ENCODE peak calls at places on chromosomes 6 and 20, in five cellular contexts. R is IMR-90, T is tibial nerve, S is heart right ventricle, K is fibroblast of lung. Z is an unnamed sample. For H3K4me1, the result is how much of the 10 kb centered on the place peaks cover.

GRCh38 chr6:38116248-38116647 is 296.7 kb downstream of the ZFAND3 start:
- DNase-seq in R (no peak), T (no peak), S (no peak), K (no peak), Z (no peak)

GRCh38 chr20:32966881-32967781 is 37.1 kb downstream of the SUN5 start:
- DNase-seq in R (no peak), T (no peak), S (no peak), K (no peak), Z (no peak)

GRCh38 chr6:30781697-30782424 is 37.5 kb upstream of the IER3 start:
- DNase-seq in R (peak), T (peak), S (peak), K (peak), Z (peak)

GRCh38 chr20:9955646-9956045 is 79.1 kb upstream of the ANKEF1 start:
- DNase-seq in R (no peak), T (no peak), S (no peak), K (no peak), Z (no peak)

GRCh38 chr6:62284725-62285124 is 1.3 kb downstream of the KHDRBS2 start:
- DNase-seq in R (no peak), T (no peak), S (no peak), K (no peak), Z (no peak)

GRCh38 chr6:151494235-151494950 is 576 bp downstream of the CCDC170 start:
- DNase-seq in R (peak), T (peak), S (peak), K (peak), Z (no peak)

GRCh38 chr6:97195117-97195516 is 87.9 kb downstream of the MMS22L start:
- DNase-seq in R (peak), T (no peak), S (peak), K (peak), Z (no peak)

GRCh38 chr20:46022411-46023147 is 6.4 kb upstream of the SLC12A5 start:
- DNase-seq in R (peak), T (no peak), S (peak), K (no peak), Z (no peak)

GRCh38 chr20:38256966-38257365 is 3.6 kb downstream of the KIAA1755 start:
- DNase-seq in R (no peak), T (no peak), S (no peak), K (no peak), Z (no peak)

GRCh38 chr6:100622907-100623692 is 158.4 kb upstream of the SIM1 start:
- DNase-seq in R (peak), T (no peak), S (no peak), K (peak), Z (no peak)

GRCh38 chr6:69421986-69422385 is 374.8 kb downstream of the LMBRD1 start:
- DNase-seq in R (no peak), T (no peak), S (no peak), K (no peak), Z (no peak)

GRCh38 chr20:50366270-50367103 is 143.7 kb upstream of the PTPN1 start:
- DNase-seq in R (peak), T (peak), S (peak), K (peak), Z (no peak)

GRCh38 chr6:113447088-113447831 is 409.9 kb upstream of the MARCKS start:
- DNase-seq in R (peak), T (peak), S (no peak), K (peak), Z (no peak)

GRCh38 chr6:13586936-13587542 is 12.6 kb downstream of the SIRT5 start:
- DNase-seq in R (peak), T (no peak), S (no peak), K (no peak), Z (no peak)

GRCh38 chr6:72661408-72661807 is 39.5 kb downstream of the KCNQ5 start:
- DNase-seq in R (no peak), T (no peak), S (no peak), K (no peak), Z (no peak)

GRCh38 chr20:62367136-62367482 is at the start of gene LAMA5:
- DNase-seq in R (no peak), T (no peak), S (no peak), K (no peak), Z (no peak)

GRCh38 chr6:165092881-165093595 is 216.4 kb downstream of the C6orf118 start:
- DNase-seq in R (no peak), T (no peak), S (no peak), K (no peak), Z (no peak)

GRCh38 chr6:165308926-165309731 is at the start of gene C6orf118:
- DNase-seq in R (peak), T (no peak), S (peak), K (peak), Z (no peak)

GRCh38 chr20:39986231-39986904 is 702.7 kb downstream of the MAFB start:
- DNase-seq in R (peak), T (peak), S (peak), K (peak), Z (peak)

GRCh38 chr6:54085526-54085925 is 25.7 kb upstream of the MLIP start:
- DNase-seq in R (peak), T (no peak), S (peak), K (peak), Z (peak)

GRCh38 chr6:25833136-25833535 is 1.3 kb upstream of the SLC17A1 start:
- DNase-seq in R (no peak), T (no peak), S (no peak), K (no peak), Z (no peak)

GRCh38 chr6:16684195-16684689 is 77.0 kb downstream of the ATXN1 start:
- DNase-seq in R (no peak), T (no peak), S (no peak), K (peak), Z (no peak)

GRCh38 chr20:11814276-11814675 is 103.4 kb upstream of the BTBD3 start:
- DNase-seq in R (peak), T (no peak), S (no peak), K (peak), Z (no peak)

GRCh38 chr20:38202153-38202981 is 37.3 kb upstream of the TGM2 start:
- DNase-seq in R (no peak), T (no peak), S (no peak), K (no peak), Z (no peak)

GRCh38 chr6:21653902-21654301 is 60.4 kb downstream of the SOX4 start:
- DNase-seq in R (no peak), T (no peak), S (no peak), K (no peak), Z (no peak)

GRCh38 chr6:137402143-137402542 is 92.1 kb downstream of the OLIG3 start:
- DNase-seq in R (no peak), T (no peak), S (no peak), K (no peak), Z (no peak)

DNA sequence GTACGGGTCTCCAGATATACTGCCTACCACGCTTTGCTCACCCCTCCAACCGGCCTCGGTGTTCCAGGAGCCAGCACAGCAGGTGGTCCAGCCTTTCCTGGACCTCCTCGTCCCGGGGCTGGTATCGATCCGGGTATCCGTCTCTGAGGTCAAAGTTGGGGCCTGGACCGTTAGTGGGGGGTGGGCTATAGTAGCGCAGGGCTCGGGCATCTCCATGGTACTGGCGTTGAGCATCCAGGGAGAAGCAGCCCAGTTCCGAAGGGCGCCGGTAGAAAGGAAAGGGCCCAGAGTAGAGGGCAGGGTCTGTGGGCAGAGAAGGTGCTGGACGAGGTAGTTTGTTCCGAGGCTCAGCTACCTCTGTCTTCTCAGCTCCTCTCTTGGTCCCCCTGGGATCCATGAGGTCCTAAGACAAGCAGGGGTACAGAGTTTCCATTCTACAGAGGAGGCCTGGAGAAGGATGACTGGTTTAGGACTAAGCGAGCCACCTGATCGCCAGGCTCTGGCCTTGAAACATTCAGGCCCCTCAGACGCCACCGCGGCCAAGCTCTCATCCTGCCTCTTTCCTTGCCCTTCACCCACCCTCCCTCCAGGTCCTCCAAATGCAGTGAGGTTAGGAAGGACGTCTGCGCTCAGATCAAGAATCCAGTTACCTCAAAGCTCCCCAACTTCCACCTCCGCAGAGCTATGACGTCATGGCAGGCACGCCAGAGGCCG is 502 bp downstream of the DXO start:
- DNase-seq in R (no peak), T (no peak), S (no peak), K (no peak), Z (no peak)
- H3K4me3 ChIP-seq in R (peak), T (peak), S (peak), K (peak), Z (peak)

GRCh38 chr6:136015531-136015930 is 164.0 kb downstream of the PDE7B start:
- DNase-seq in R (peak), T (no peak), S (no peak), K (peak), Z (no peak)

GRCh38 chr6:136014454-136015421 is 163.2 kb downstream of the PDE7B start:
- DNase-seq in R (peak), T (no peak), S (peak), K (peak), Z (no peak)

GRCh38 chr6:136020691-136021090 is 169.2 kb downstream of the PDE7B start:
- DNase-seq in R (no peak), T (no peak), S (no peak), K (no peak), Z (no peak)

GRCh38 chr6:136012948-136013347 is 161.4 kb downstream of the PDE7B start:
- DNase-seq in R (peak), T (no peak), S (no peak), K (no peak), Z (no peak)

DNA sequence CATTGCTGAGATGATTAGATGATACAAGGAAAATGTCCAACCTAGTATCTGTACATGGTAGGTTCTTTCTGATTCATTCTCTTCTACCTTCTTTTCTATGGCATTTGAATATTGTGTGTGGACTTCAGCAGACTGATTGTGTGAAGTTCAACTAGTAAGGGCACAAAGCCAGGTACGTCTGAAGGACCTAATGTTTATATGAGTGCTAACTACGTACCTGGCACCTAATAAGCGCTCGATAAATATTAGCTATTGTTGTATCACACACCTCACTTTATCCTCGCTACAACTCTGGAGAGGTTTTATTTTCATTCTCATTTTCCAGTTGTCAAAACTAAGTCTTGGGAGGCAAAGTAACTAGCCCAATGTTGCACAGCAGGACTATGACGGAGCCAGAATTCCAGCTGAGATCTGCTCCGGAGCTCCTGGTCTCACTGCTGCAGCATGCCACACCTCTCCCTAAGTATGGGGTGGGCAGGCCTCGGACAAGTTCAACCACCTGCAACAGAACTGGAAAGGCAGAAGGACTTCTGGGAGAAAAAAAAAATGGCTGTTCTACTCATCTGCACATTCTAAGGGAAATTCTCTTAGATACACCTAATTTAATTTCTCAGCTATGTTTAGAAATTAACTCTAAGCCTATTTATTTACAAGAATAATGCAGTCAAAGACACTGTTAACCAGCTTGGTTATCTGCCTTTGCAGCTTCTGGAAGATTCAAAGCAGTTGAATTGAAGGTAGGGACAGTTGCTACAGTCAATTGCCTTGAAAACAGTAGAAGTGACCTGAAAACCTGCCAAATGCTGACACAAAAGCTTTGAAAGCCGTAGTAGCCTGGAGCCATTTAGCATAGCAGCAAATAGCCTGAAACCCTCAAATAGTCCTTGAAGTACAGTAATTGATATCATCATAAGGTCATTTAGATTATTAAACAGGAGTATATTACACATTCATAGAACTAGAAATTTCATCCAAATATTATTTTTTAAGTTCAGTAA is 165.0 kb downstream of the PDE7B start:
- DNase-seq in R (no peak), T (no peak), S (no peak), K (no peak), Z (no peak)
- H3K27ac ChIP-seq in R (peak), T (no peak), S (no peak), K (peak), Z (no peak)

DNA sequence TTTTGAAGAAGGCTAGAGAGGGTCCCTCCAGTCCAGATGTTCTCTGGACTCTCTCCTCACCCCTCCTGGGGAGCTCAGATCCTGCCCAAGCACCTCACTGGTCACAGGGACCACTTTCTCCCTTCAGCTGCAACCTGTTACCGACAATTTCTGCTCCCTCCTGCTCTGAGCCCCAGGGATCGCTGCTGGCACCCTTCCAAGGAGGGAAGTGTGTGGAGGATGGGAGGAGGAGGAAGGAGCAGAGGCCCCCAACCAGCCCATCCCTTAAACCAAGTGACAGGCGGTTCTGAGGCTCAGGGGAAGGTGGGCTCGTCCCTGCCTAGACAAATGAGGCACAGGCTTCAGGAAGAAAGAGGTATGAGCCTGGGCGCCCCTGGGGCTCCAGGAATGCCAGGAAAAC is 13.9 kb downstream of the PMEPA1 start:
- DNase-seq in R (no peak), T (no peak), S (no peak), K (no peak), Z (no peak)
- H3K4me1 ChIP-seq in R (under half), T (under half), S (under half), K (under half), Z (under half)

GRCh38 chr6:7165736-7166296 is 58.1 kb downstream of the RREB1 start:
- DNase-seq in R (no peak), T (no peak), S (no peak), K (no peak), Z (no peak)
- H3K4me3 ChIP-seq in R (no peak), T (no peak), S (no peak), K (no peak), Z (no peak)

DNA sequence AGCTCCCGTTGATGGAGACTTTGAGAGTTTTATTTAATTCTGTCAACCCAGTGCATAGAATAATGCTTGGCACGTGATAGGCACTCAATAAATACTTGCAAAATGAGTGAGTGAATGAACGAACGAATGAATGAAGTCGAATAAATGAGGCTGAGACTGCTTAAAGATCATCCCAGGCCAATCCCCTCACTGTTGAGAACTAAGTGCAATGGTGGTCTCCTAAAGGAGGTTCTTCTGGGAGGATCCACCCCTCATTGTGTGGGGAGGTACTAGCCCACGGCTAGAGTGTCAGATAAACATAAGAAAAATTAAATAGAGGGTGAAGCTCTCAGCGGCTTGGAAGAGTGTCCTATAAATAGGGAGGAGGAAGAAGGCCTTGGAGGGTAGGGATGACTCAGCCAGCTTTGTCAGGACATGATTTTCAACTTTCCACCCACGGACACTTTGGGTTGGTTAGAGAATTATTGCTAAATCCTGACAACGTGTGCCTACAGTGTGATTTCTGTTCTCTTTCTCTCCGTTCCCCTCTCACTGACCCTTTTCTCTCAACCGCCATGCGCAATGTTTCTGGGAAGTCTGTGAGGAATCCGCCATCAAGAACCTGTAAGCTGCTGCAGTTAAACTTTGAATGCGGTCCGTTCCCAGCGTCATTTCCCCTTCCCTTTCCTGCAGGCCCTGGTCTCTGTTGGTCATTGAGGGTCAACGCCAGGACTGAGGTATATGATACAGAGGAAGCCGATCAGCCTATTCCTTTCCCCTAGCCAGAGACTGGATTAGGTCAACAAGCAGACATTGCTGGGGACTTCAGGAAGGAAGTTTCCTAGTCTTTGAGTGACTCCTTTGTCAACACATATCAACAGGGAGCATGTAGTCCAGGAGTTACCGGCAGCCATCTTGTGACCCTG is 179.2 kb upstream of the JARID2 start:
- DNase-seq in R (peak), T (peak), S (peak), K (peak), Z (peak)
- H3K27ac ChIP-seq in R (peak), T (peak), S (peak), K (no peak), Z (no peak)

GRCh38 chr6:11634110-11634509 is 96.6 kb downstream of the TMEM170B start:
- DNase-seq in R (no peak), T (no peak), S (no peak), K (no peak), Z (no peak)
- H3K4me1 ChIP-seq in R (under half), T (under half), S (under half), K (under half), Z (under half)

DNA sequence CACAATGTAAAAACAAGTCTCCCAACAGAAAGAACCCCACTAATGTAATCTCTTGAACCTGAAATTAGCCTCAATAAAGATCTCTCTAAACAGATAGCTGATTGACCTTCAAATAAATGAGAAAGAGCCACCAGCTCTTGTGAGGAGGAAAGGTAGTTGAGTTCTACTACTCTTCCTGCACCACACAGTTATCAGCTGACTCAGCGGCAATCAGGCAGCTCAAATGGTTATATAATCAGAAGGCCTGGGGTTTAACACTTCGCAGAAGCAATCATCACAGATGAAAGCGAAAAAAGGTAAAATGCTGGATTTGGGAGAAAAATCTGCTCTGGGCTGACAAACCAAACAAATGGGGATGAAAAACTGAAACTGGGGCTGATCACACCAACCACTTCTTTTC is 91.8 kb downstream of the CHD6 start:
- DNase-seq in R (no peak), T (no peak), S (no peak), K (no peak), Z (no peak)
- H3K4me3 ChIP-seq in R (no peak), T (no peak), S (no peak), K (no peak), Z (no peak)

GRCh38 chr6:56682580-56682979 is 39.9 kb upstream of the DST start:
- DNase-seq in R (no peak), T (no peak), S (no peak), K (no peak), Z (no peak)
- H3K27ac ChIP-seq in R (no peak), T (peak), S (peak), K (no peak), Z (peak)

GRCh38 chr6:52594216-52594615 is 17.4 kb upstream of the TRAM2 start:
- DNase-seq in R (no peak), T (no peak), S (no peak), K (no peak), Z (no peak)

GRCh38 chr6:52590634-52590985 is 13.8 kb upstream of the TRAM2 start:
- DNase-seq in R (peak), T (no peak), S (no peak), K (peak), Z (no peak)

GRCh38 chr6:52595000-52595795 is 18.3 kb upstream of the TRAM2 start:
- DNase-seq in R (peak), T (peak), S (peak), K (peak), Z (peak)

GRCh38 chr6:52588710-52589091 is 11.8 kb upstream of the TRAM2 start:
- DNase-seq in R (no peak), T (no peak), S (no peak), K (no peak), Z (no peak)

DNA sequence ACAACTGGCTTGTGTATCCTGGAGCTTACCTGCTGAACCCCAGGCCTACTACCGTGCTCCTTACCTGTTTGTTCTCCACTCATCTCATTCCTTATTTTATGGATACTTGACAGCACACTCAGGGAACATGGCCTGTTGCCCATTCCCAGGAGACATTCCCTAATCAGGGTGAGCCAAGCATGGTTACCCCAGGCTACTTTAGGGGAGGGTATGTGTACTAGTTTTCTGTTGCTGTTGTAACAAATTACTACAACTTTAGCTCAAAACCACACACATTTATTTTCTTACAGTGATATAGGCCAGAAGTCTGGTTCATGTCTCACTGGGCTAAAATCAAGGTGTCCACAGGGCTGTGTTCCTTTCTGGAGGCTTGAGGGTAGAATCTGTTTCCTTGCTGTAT is 15.0 kb upstream of the TRAM2 start:
- DNase-seq in R (no peak), T (no peak), S (no peak), K (no peak), Z (no peak)
- H3K4me1 ChIP-seq in R (under half), T (under half), S (under half), K (under half), Z (under half)

Z was measured in gastrocnemius medialis.